ENCODE peak calls at places on chromosome 14, in six cellular contexts. I is heart right ventricle; X is GM10248; R is GF-D8; W is activated CD4-positive, alpha-beta T cell treated with anti-CD3 and anti-CD28 coated beads, Interleukin-2, amount 50 U/mL, for 4 hours; F is NCI-H1417. B is an unnamed sample.

GRCh38 chr14:69328317-69328716 is 68.4 kb downstream of the GALNT16 start:
- DNase-seq in I (no peak), X (no peak), R (no peak), W (no peak), F (no peak), B (no peak)

GRCh38 chr14:85088231-85088630 is 441.7 kb upstream of the FLRT2 start:
- DNase-seq in I (no peak), X (no peak), R (no peak), W (no peak), F (no peak), B (no peak)

GRCh38 chr14:63367742-63368364 is 49.1 kb upstream of the GPHB5 start:
- DNase-seq in I (no peak), X (no peak), R (no peak), W (no peak), F (no peak), B (no peak)

GRCh38 chr14:60723218-60724079 is 702 bp downstream of the SIX4 start:
- DNase-seq in I (peak), X (peak), R (no peak), W (no peak), F (peak), B (peak)

GRCh38 chr14:67820428-67820881 is 876 bp downstream of the RAD51B start:
- DNase-seq in I (no peak), X (peak), R (peak), W (no peak), F (peak), B (peak)

GRCh38 chr14:89672636-89673279 is 255.7 kb upstream of the FOXN3 start:
- DNase-seq in I (peak), X (no peak), R (no peak), W (no peak), F (no peak), B (no peak)

GRCh38 chr14:99260652-99261551 is 11.1 kb downstream of the BCL11B start:
- DNase-seq in I (no peak), X (no peak), R (no peak), W (no peak), F (no peak), B (no peak)

GRCh38 chr14:28875937-28876910 is 109.6 kb downstream of the FOXG1 start:
- DNase-seq in I (no peak), X (no peak), R (no peak), W (no peak), F (peak), B (peak)

GRCh38 chr14:88233915-88234314 is 89.2 kb downstream of the KCNK10 start:
- DNase-seq in I (no peak), X (no peak), R (no peak), W (no peak), F (peak), B (no peak)

GRCh38 chr14:37585971-37586759 is 8.9 kb downstream of the FOXA1 start:
- DNase-seq in I (no peak), X (no peak), R (no peak), W (no peak), F (peak), B (peak)

GRCh38 chr14:104892517-104893434 is 27.7 kb downstream of the CEP170B start:
- DNase-seq in I (no peak), X (no peak), R (no peak), W (no peak), F (no peak), B (no peak)

GRCh38 chr14:26808407-26808806 is 210.6 kb upstream of the NOVA1 start:
- DNase-seq in I (no peak), X (no peak), R (no peak), W (no peak), F (no peak), B (no peak)

GRCh38 chr14:52835122-52835903 is 43.9 kb upstream of the GNPNAT1 start:
- DNase-seq in I (no peak), X (no peak), R (no peak), W (no peak), F (no peak), B (no peak)

GRCh38 chr14:61196792-61197191 is 84.3 kb downstream of the TMEM30B start:
- DNase-seq in I (no peak), X (no peak), R (no peak), W (no peak), F (no peak), B (peak)

GRCh38 chr14:64721391-64721791 is 17.2 kb downstream of the PLEKHG3 start:
- DNase-seq in I (no peak), X (no peak), R (no peak), W (no peak), F (no peak), B (peak)

GRCh38 chr14:91063119-91063518 is 2.7 kb upstream of the RPS6KA5 start:
- DNase-seq in I (no peak), X (peak), R (peak), W (no peak), F (no peak), B (no peak)

GRCh38 chr14:43790681-43791080 is 716.4 kb downstream of the FSCB start:
- DNase-seq in I (no peak), X (no peak), R (no peak), W (no peak), F (no peak), B (no peak)

GRCh38 chr14:39558525-39558924 is 126.3 kb upstream of the FBXO33 start:
- DNase-seq in I (no peak), X (no peak), R (no peak), W (no peak), F (no peak), B (no peak)

GRCh38 chr14:89420502-89420901 is 3.5 kb upstream of the FOXN3 start:
- DNase-seq in I (no peak), X (no peak), R (no peak), W (no peak), F (peak), B (peak)

GRCh38 chr14:64434528-64434927 is 30.8 kb upstream of the AKAP5 start:
- DNase-seq in I (no peak), X (no peak), R (no peak), W (no peak), F (no peak), B (no peak)

GRCh38 chr14:49593016-49593415 is 5.7 kb upstream of the LRR1 start:
- DNase-seq in I (no peak), X (no peak), R (no peak), W (no peak), F (no peak), B (no peak)

GRCh38 chr14:95046711-95047681 is 110.3 kb downstream of the DICER1 start:
- DNase-seq in I (no peak), X (no peak), R (no peak), W (no peak), F (no peak), B (no peak)

GRCh38 chr14:21486640-21487087 is 9.7 kb downstream of the TOX4 start:
- DNase-seq in I (no peak), X (no peak), R (no peak), W (no peak), F (no peak), B (no peak)

GRCh38 chr14:23174266-23174665 is 9.2 kb downstream of the SLC7A8 start:
- DNase-seq in I (no peak), X (no peak), R (no peak), W (no peak), F (no peak), B (no peak)

GRCh38 chr14:31122098-31122611 is 85.4 kb downstream of the HECTD1 start:
- DNase-seq in I (no peak), X (no peak), R (no peak), W (no peak), F (no peak), B (no peak)

GRCh38 chr14:92033912-92034687 is 5.8 kb downstream of the TRIP11 start:
- DNase-seq in I (no peak), X (no peak), R (no peak), W (no peak), F (no peak), B (no peak)